ENCODE peak calls at places on chromosomes 13 and 19, in four cellular contexts. E, V, P and N are unnamed samples.

GRCh38 chr13:23848639-23849282 is 40.4 kb downstream of the MIPEP start:
- DNase-seq in E (no peak), P (no peak), V (no peak), N (peak)

GRCh38 chr13:29548722-29549446 is 46.6 kb downstream of the SLC7A1 start:
- DNase-seq in E (no peak), P (peak), V (no peak), N (no peak)

GRCh38 chr19:35204799-35205732 is 23.5 kb downstream of the FAM187B start:
- DNase-seq in V (peak), P (peak), E (no peak), N (peak)

GRCh38 chr13:73259061-73259908 is 200.5 kb downstream of the KLF5 start:
- DNase-seq in V (no peak), P (peak), E (no peak), N (no peak)

GRCh38 chr13:103130681-103131210 is 64.5 kb upstream of the SLC10A2 start:
- DNase-seq in V (no peak), P (no peak), E (no peak), N (no peak)

GRCh38 chr13:27792393-27793218 is at the start of gene GSX1:
- DNase-seq in V (peak), P (peak), E (peak), N (no peak)

GRCh38 chr19:49876422-49877019 is 634 bp downstream of the AKT1S1 start:
- DNase-seq in P (peak), E (peak), V (peak), N (peak)

GRCh38 chr13:59514316-59514715 is 649.4 kb downstream of the DIAPH3 start:
- DNase-seq in E (no peak), V (no peak), P (no peak), N (no peak)

GRCh38 chr13:39149896-39150295 is 111.6 kb downstream of the NHLRC3 start:
- DNase-seq in E (no peak), V (no peak), P (no peak), N (no peak)

GRCh38 chr13:24063281-24063851 is 97.2 kb upstream of the SPATA13 start:
- DNase-seq in P (peak), E (no peak), V (no peak), N (no peak)

GRCh38 chr13:35923347-35923746 is 207.8 kb downstream of the DCLK1 start:
- DNase-seq in V (no peak), E (no peak), P (peak), N (no peak)

GRCh38 chr13:113763961-113764792 is 5.2 kb downstream of the TMEM255B start:
- DNase-seq in V (no peak), E (no peak), P (peak), N (no peak)

GRCh38 chr13:41274881-41275280 is 11.5 kb upstream of the MTRF1 start:
- DNase-seq in E (no peak), V (no peak), P (no peak), N (no peak)

GRCh38 chr13:24038405-24038804 is 122.1 kb upstream of the SPATA13 start:
- DNase-seq in V (peak), E (no peak), P (no peak), N (no peak)

GRCh38 chr19:5719274-5719960 is 529 bp downstream of the LONP1 start:
- DNase-seq in P (peak), V (peak), E (no peak), N (peak)

GRCh38 chr13:64819081-64819480 is 2411.1 kb downstream of the PCDH9 start:
- DNase-seq in P (no peak), E (no peak), V (no peak), N (no peak)

GRCh38 chr13:42553098-42554046 is 20.6 kb upstream of the TNFSF11 start:
- DNase-seq in E (no peak), V (no peak), P (no peak), N (no peak)

GRCh38 chr13:98141509-98141908 is 1.4 kb upstream of the FARP1 start:
- DNase-seq in P (peak), V (no peak), E (no peak), N (no peak)

GRCh38 chr19:38713227-38713649 is 31.0 kb downstream of the CAPN12 start:
- DNase-seq in E (peak), V (no peak), P (no peak), N (no peak)

GRCh38 chr19:47352095-47352494 is 3.0 kb downstream of the DHX34 start:
- DNase-seq in V (no peak), E (no peak), P (no peak), N (no peak)

GRCh38 chr13:24173775-24174174 is 13.3 kb downstream of the SPATA13 start:
- DNase-seq in V (no peak), P (no peak), E (no peak), N (no peak)

GRCh38 chr19:3186891-3187661 is 1.3 kb downstream of the NCLN start:
- DNase-seq in P (no peak), V (no peak), E (no peak), N (no peak)

GRCh38 chr19:12163841-12164240 is 945 bp downstream of the ZNF136 start:
- DNase-seq in V (no peak), P (no peak), E (no peak), N (no peak)

GRCh38 chr13:25217023-25217909 is 45.2 kb upstream of the AMER2 start:
- DNase-seq in E (no peak), P (no peak), V (no peak), N (no peak)

GRCh38 chr19:38362076-38362945 is 12.1 kb upstream of the PSMD8 start:
- DNase-seq in P (peak), E (peak), V (peak), N (peak)

GRCh38 chr19:43700368-43701015 is 15.4 kb upstream of the IRGC start:
- DNase-seq in V (peak), E (peak), P (no peak), N (no peak)

GRCh38 chr13:47289578-47289977 is 392.7 kb upstream of the HTR2A start:
- DNase-seq in P (no peak), E (no peak), V (no peak), N (no peak)

GRCh38 chr13:65594255-65594654 is 1635.9 kb downstream of the PCDH9 start:
- DNase-seq in V (no peak), P (no peak), E (no peak), N (no peak)

GRCh38 chr13:50071399-50071798 is 56.2 kb downstream of the KCNRG start:
- DNase-seq in E (no peak), V (no peak), P (no peak), N (no peak)

GRCh38 chr19:55487884-55488687 is at the start of gene SSC5D:
- DNase-seq in V (no peak), E (peak), P (peak), N (no peak)

GRCh38 chr19:13118424-13119193 is 545 bp downstream of the NACC1 start:
- DNase-seq in V (no peak), P (peak), E (peak), N (peak)

GRCh38 chr13:75754936-75755335 is 118.8 kb downstream of the LMO7 start:
- DNase-seq in V (no peak), E (no peak), P (no peak), N (no peak)
- TF ChIP-seq CTCF in V (no peak), E (no peak), P (no peak), N (no peak)

GRCh38 chr13:109818136-109818535 is 31.8 kb upstream of the IRS2 start:
- DNase-seq in P (no peak), E (no peak), V (no peak), N (no peak)

GRCh38 chr13:109821038-109821545 is 34.7 kb upstream of the IRS2 start:
- DNase-seq in P (no peak), E (no peak), V (no peak), N (no peak)

GRCh38 chr13:109819851-109820250 is 33.5 kb upstream of the IRS2 start:
- DNase-seq in E (no peak), P (no peak), V (no peak), N (no peak)

GRCh38 chr13:109816979-109817275 is 30.5 kb upstream of the IRS2 start:
- DNase-seq in E (no peak), V (no peak), P (no peak), N (no peak)

DNA sequence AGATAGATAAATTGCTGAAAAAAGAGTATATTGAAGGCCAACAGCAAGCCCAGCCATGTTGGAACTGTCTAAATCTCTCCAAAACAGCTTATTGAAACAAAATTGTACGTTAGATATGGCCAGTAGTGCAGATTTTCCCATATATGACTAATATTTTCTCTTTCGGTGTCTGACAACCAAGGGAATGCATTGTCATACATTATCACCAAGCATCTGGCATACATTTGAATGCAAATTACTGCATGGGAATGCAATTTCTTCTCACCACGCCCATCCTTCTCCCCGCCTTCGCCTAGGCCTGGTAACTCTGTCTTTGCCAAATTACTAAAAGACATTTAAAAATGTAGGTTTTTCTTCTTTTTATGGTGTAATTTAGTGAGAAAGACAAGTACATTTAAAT is 32.5 kb upstream of the IRS2 start:
- DNase-seq in V (no peak), E (no peak), P (no peak), N (no peak)
- H3K27ac ChIP-seq in V (no peak), E (no peak), P (no peak), N (no peak)

GRCh38 chr13:48908381-48909087 is 67.2 kb upstream of the FNDC3A start:
- DNase-seq in V (no peak), E (no peak), P (no peak), N (no peak)
- H3K4me3 ChIP-seq in V (no peak), E (no peak), P (no peak), N (no peak)

GRCh38 chr19:56748443-56748842 is 76.9 kb upstream of the ZNF835 start:
- DNase-seq in V (no peak), E (no peak), P (no peak), N (peak)
- TF ChIP-seq CTCF in V (no peak), E (peak), P (peak), N (peak)

DNA sequence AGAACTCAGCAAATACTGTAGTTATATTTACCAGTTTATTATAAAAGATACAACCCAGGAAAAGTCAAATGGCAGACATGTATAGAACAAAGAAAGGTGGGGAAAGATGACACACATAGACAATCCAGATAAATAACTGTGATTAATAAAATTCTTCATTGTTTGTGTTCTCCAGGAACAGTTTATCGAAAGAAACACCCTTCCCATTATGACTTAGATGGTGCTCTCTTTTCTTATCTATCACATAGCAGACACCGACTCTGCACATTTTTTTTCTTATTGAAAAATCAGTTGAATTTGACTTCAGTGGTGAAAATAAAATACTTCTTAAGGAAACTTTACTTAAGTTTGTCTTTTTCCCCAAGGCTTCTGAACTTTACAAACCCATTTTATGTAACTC is 6.2 kb downstream of the ZNF708 start:
- DNase-seq in E (no peak), P (no peak), V (no peak), N (no peak)
- H3K27ac ChIP-seq in E (no peak), P (peak), V (no peak), N (no peak)

GRCh38 chr13:109669956-109670355 is 116.4 kb downstream of the IRS2 start:
- DNase-seq in V (no peak), P (no peak), E (no peak), N (no peak)

GRCh38 chr13:109672545-109672944 is 113.8 kb downstream of the IRS2 start:
- DNase-seq in V (no peak), P (no peak), E (no peak), N (no peak)

GRCh38 chr13:109671919-109672318 is 114.5 kb downstream of the IRS2 start:
- DNase-seq in E (no peak), V (no peak), P (no peak), N (no peak)

GRCh38 chr13:109670776-109671175 is 115.6 kb downstream of the IRS2 start:
- DNase-seq in E (no peak), P (no peak), V (no peak), N (no peak)

DNA sequence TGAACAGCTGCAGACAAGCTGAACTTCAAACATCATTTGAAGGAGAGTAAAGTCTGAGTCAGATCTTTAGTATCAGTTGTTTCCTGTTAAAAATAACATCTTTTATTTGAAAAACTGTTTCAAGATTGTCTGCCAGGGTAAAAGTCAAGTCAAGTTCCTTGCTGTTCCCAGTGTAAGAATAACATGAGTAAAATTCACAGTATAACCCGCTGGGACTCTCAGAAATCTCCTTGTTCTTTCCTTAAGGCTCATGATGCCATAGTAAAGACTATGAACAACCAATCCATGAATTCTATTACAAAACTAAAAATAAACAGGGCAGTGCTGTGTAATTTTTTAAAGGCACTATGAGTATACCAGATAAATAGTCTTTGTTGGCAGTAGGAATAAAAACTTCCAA is 112.9 kb downstream of the IRS2 start:
- DNase-seq in E (no peak), P (no peak), V (no peak), N (no peak)
- H3K4me3 ChIP-seq in E (no peak), P (no peak), V (no peak), N (no peak)

DNA sequence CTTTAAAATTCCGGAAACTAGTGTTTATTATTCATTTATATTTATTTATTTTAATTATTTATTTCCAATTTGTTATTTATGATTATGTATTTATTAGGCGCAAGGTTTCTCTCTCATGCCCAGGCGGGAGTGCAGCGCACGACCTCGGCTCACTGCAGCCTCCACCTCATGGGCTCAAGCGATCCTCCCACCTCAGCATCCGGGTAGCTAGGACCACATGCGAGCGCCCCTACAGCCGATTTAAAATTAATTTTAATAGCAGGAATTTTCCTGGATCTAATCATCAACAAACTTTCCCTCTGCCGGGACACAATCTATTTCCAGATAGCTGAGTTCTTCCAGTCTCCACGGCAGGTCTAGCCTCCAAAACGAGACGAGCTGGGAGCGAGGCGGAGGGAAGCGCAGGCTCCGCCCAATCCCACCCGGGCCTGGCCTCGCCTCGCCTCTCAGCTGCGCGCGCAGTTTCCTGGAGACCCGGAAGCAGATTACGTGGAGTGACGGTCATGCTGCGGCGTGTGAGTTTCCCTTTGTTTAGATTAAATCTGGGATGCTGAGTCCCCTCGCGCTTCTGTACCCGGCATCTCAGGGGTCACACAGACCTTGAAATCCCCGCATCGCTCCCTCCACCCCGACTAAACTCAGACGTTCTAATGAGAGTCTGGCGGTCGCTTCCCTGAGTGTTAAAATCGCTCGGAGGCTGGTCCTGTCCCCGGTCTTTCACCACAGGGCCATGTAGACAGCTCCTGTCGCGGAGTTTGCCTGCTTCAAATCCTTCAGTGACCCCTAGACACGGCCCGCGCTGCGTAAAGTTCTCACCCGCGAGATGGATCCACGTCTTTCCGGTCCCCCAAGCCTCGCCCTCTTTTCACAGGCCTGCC is at the start of gene ZNF880:
- DNase-seq in V (peak), P (peak), E (peak), N (no peak)
- TF ChIP-seq CTCF in V (no peak), P (no peak), E (peak), N (no peak)

GRCh38 chr13:66657165-66657895 is 572.8 kb downstream of the PCDH9 start:
- DNase-seq in V (no peak), E (peak), P (no peak), N (no peak)
- H3K27ac ChIP-seq in V (no peak), E (no peak), P (no peak), N (peak)